ENCODE peak calls at places on chromosome 1, in ten cellular contexts. One of them, this sample, is unnamed.

GRCh38 chr1:220905650-220906560 is 26.7 kb downstream of the HLX start:
- DNase-seq in hypothalamus: no peak
- DNase-seq in COLO829: no peak
- DNase-seq in amniotic epithelial cell: no peak
- DNase-seq in hepatic stellate cell: no peak
- DNase-seq in midbrain: no peak
- DNase-seq in activated CD4-positive, alpha-beta T cell treated with anti-CD3 and anti-CD28 coated beads for 1 hour: no peak
- DNase-seq in ELF-1: no peak
- DNase-seq in NCI-H1105 treated with DMSO at 0.1 percent for 48 hours: no peak
- DNase-seq in stimulated activated CD4-positive, alpha-beta T cell treated with anti-CD3 and anti-CD28 coated beads, Interleukin-4, amount 100 ng/mL, for 1 hour: no peak
- DNase-seq in this sample: no peak

GRCh38 chr1:6495041-6495441 is 3.6 kb upstream of the PLEKHG5 start:
- DNase-seq in COLO829: no peak
- DNase-seq in activated CD4-positive, alpha-beta T cell treated with anti-CD3 and anti-CD28 coated beads for 1 hour: no peak
- DNase-seq in hypothalamus: no peak
- DNase-seq in amniotic epithelial cell: no peak
- DNase-seq in ELF-1: no peak
- DNase-seq in stimulated activated CD4-positive, alpha-beta T cell treated with anti-CD3 and anti-CD28 coated beads, Interleukin-4, amount 100 ng/mL, for 1 hour: no peak
- DNase-seq in NCI-H1105 treated with DMSO at 0.1 percent for 48 hours: no peak
- DNase-seq in midbrain: no peak
- DNase-seq in hepatic stellate cell: no peak
- DNase-seq in this sample: no peak

GRCh38 chr1:147820898-147821297 is 60.5 kb upstream of the GJA5 start:
- DNase-seq in activated CD4-positive, alpha-beta T cell treated with anti-CD3 and anti-CD28 coated beads for 1 hour: no peak
- DNase-seq in midbrain: no peak
- DNase-seq in NCI-H1105 treated with DMSO at 0.1 percent for 48 hours: no peak
- DNase-seq in hepatic stellate cell: no peak
- DNase-seq in COLO829: no peak
- DNase-seq in ELF-1: no peak
- DNase-seq in amniotic epithelial cell: peak; percentile 6
- DNase-seq in stimulated activated CD4-positive, alpha-beta T cell treated with anti-CD3 and anti-CD28 coated beads, Interleukin-4, amount 100 ng/mL, for 1 hour: no peak
- DNase-seq in hypothalamus: no peak
- DNase-seq in this sample: no peak

GRCh38 chr1:54403808-54404261 is 2.4 kb downstream of the SSBP3 start:
- DNase-seq in NCI-H1105 treated with DMSO at 0.1 percent for 48 hours: no peak
- DNase-seq in amniotic epithelial cell: peak; percentile 70
- DNase-seq in midbrain: no peak
- DNase-seq in hypothalamus: no peak
- DNase-seq in stimulated activated CD4-positive, alpha-beta T cell treated with anti-CD3 and anti-CD28 coated beads, Interleukin-4, amount 100 ng/mL, for 1 hour: peak; percentile 18
- DNase-seq in COLO829: no peak
- DNase-seq in hepatic stellate cell: peak; percentile 64
- DNase-seq in activated CD4-positive, alpha-beta T cell treated with anti-CD3 and anti-CD28 coated beads for 1 hour: no peak
- DNase-seq in ELF-1: peak; percentile 49
- DNase-seq in this sample: peak; percentile 45

GRCh38 chr1:243713470-243714186 is 136.4 kb downstream of the AKT3 start:
- DNase-seq in activated CD4-positive, alpha-beta T cell treated with anti-CD3 and anti-CD28 coated beads for 1 hour: no peak
- DNase-seq in ELF-1: no peak
- DNase-seq in hypothalamus: no peak
- DNase-seq in midbrain: peak; percentile 89
- DNase-seq in COLO829: peak; percentile 87
- DNase-seq in stimulated activated CD4-positive, alpha-beta T cell treated with anti-CD3 and anti-CD28 coated beads, Interleukin-4, amount 100 ng/mL, for 1 hour: no peak
- DNase-seq in NCI-H1105 treated with DMSO at 0.1 percent for 48 hours: peak; percentile 97
- DNase-seq in hepatic stellate cell: no peak
- DNase-seq in amniotic epithelial cell: peak; percentile 69
- DNase-seq in this sample: no peak

GRCh38 chr1:204087893-204088528 is 15.1 kb downstream of the SOX13 start:
- DNase-seq in hepatic stellate cell: no peak
- DNase-seq in amniotic epithelial cell: no peak
- DNase-seq in stimulated activated CD4-positive, alpha-beta T cell treated with anti-CD3 and anti-CD28 coated beads, Interleukin-4, amount 100 ng/mL, for 1 hour: no peak
- DNase-seq in hypothalamus: no peak
- DNase-seq in COLO829: no peak
- DNase-seq in midbrain: peak; percentile 43
- DNase-seq in ELF-1: no peak
- DNase-seq in NCI-H1105 treated with DMSO at 0.1 percent for 48 hours: no peak
- DNase-seq in activated CD4-positive, alpha-beta T cell treated with anti-CD3 and anti-CD28 coated beads for 1 hour: no peak
- DNase-seq in this sample: no peak

GRCh38 chr1:212828395-212828794 is 19.1 kb downstream of the SPATA45 start:
- DNase-seq in hypothalamus: no peak
- DNase-seq in COLO829: no peak
- DNase-seq in NCI-H1105 treated with DMSO at 0.1 percent for 48 hours: no peak
- DNase-seq in stimulated activated CD4-positive, alpha-beta T cell treated with anti-CD3 and anti-CD28 coated beads, Interleukin-4, amount 100 ng/mL, for 1 hour: no peak
- DNase-seq in amniotic epithelial cell: no peak
- DNase-seq in ELF-1: no peak
- DNase-seq in activated CD4-positive, alpha-beta T cell treated with anti-CD3 and anti-CD28 coated beads for 1 hour: no peak
- DNase-seq in midbrain: no peak
- DNase-seq in hepatic stellate cell: no peak
- DNase-seq in this sample: no peak

GRCh38 chr1:233336554-233337442 is 9.3 kb downstream of the MAP3K21 start:
- DNase-seq in amniotic epithelial cell: no peak
- DNase-seq in COLO829: no peak
- DNase-seq in activated CD4-positive, alpha-beta T cell treated with anti-CD3 and anti-CD28 coated beads for 1 hour: no peak
- DNase-seq in hypothalamus: no peak
- DNase-seq in stimulated activated CD4-positive, alpha-beta T cell treated with anti-CD3 and anti-CD28 coated beads, Interleukin-4, amount 100 ng/mL, for 1 hour: no peak
- DNase-seq in midbrain: no peak
- DNase-seq in hepatic stellate cell: no peak
- DNase-seq in ELF-1: no peak
- DNase-seq in NCI-H1105 treated with DMSO at 0.1 percent for 48 hours: no peak
- DNase-seq in this sample: no peak

GRCh38 chr1:240027059-240027462 is 64.6 kb upstream of the FMN2 start:
- DNase-seq in activated CD4-positive, alpha-beta T cell treated with anti-CD3 and anti-CD28 coated beads for 1 hour: no peak
- DNase-seq in amniotic epithelial cell: peak; percentile 46
- DNase-seq in hepatic stellate cell: peak; percentile 48
- DNase-seq in stimulated activated CD4-positive, alpha-beta T cell treated with anti-CD3 and anti-CD28 coated beads, Interleukin-4, amount 100 ng/mL, for 1 hour: no peak
- DNase-seq in ELF-1: peak; percentile 51
- DNase-seq in COLO829: peak; percentile 85
- DNase-seq in NCI-H1105 treated with DMSO at 0.1 percent for 48 hours: peak; percentile 27
- DNase-seq in midbrain: peak; percentile 66
- DNase-seq in hypothalamus: peak; percentile 13
- DNase-seq in this sample: peak; percentile 53

GRCh38 chr1:149986486-149987296 is 23.8 kb downstream of the OTUD7B start:
- DNase-seq in NCI-H1105 treated with DMSO at 0.1 percent for 48 hours: no peak
- DNase-seq in midbrain: no peak
- DNase-seq in activated CD4-positive, alpha-beta T cell treated with anti-CD3 and anti-CD28 coated beads for 1 hour: no peak
- DNase-seq in ELF-1: no peak
- DNase-seq in hypothalamus: no peak
- DNase-seq in amniotic epithelial cell: peak; percentile 97
- DNase-seq in hepatic stellate cell: peak; percentile 83
- DNase-seq in stimulated activated CD4-positive, alpha-beta T cell treated with anti-CD3 and anti-CD28 coated beads, Interleukin-4, amount 100 ng/mL, for 1 hour: no peak
- DNase-seq in COLO829: peak; percentile 43
- DNase-seq in this sample: peak; percentile 59

GRCh38 chr1:41898191-41898713 is 20.5 kb downstream of the HIVEP3 start:
- DNase-seq in amniotic epithelial cell: peak; percentile 85
- DNase-seq in ELF-1: no peak
- DNase-seq in NCI-H1105 treated with DMSO at 0.1 percent for 48 hours: no peak
- DNase-seq in hypothalamus: no peak
- DNase-seq in stimulated activated CD4-positive, alpha-beta T cell treated with anti-CD3 and anti-CD28 coated beads, Interleukin-4, amount 100 ng/mL, for 1 hour: peak; percentile 60
- DNase-seq in activated CD4-positive, alpha-beta T cell treated with anti-CD3 and anti-CD28 coated beads for 1 hour: peak; percentile 37
- DNase-seq in hepatic stellate cell: peak; percentile 29
- DNase-seq in midbrain: no peak
- DNase-seq in COLO829: peak; percentile 63
- DNase-seq in this sample: no peak

GRCh38 chr1:107991371-107992066 is 26.5 kb upstream of the VAV3 start:
- DNase-seq in amniotic epithelial cell: no peak
- DNase-seq in COLO829: no peak
- DNase-seq in stimulated activated CD4-positive, alpha-beta T cell treated with anti-CD3 and anti-CD28 coated beads, Interleukin-4, amount 100 ng/mL, for 1 hour: no peak
- DNase-seq in NCI-H1105 treated with DMSO at 0.1 percent for 48 hours: no peak
- DNase-seq in hepatic stellate cell: no peak
- DNase-seq in hypothalamus: no peak
- DNase-seq in midbrain: no peak
- DNase-seq in activated CD4-positive, alpha-beta T cell treated with anti-CD3 and anti-CD28 coated beads for 1 hour: no peak
- DNase-seq in ELF-1: no peak
- DNase-seq in this sample: peak; percentile 14

GRCh38 chr1:173562813-173563212 is 40.1 kb downstream of the SLC9C2 start:
- DNase-seq in hypothalamus: no peak
- DNase-seq in midbrain: no peak
- DNase-seq in amniotic epithelial cell: no peak
- DNase-seq in stimulated activated CD4-positive, alpha-beta T cell treated with anti-CD3 and anti-CD28 coated beads, Interleukin-4, amount 100 ng/mL, for 1 hour: no peak
- DNase-seq in NCI-H1105 treated with DMSO at 0.1 percent for 48 hours: no peak
- DNase-seq in COLO829: no peak
- DNase-seq in ELF-1: peak; percentile 16
- DNase-seq in hepatic stellate cell: no peak
- DNase-seq in activated CD4-positive, alpha-beta T cell treated with anti-CD3 and anti-CD28 coated beads for 1 hour: no peak
- DNase-seq in this sample: no peak

GRCh38 chr1:214050513-214051401 is 63.0 kb downstream of the PROX1 start:
- DNase-seq in midbrain: no peak
- DNase-seq in NCI-H1105 treated with DMSO at 0.1 percent for 48 hours: no peak
- DNase-seq in COLO829: no peak
- DNase-seq in ELF-1: peak; percentile 74
- DNase-seq in amniotic epithelial cell: no peak
- DNase-seq in activated CD4-positive, alpha-beta T cell treated with anti-CD3 and anti-CD28 coated beads for 1 hour: no peak
- DNase-seq in stimulated activated CD4-positive, alpha-beta T cell treated with anti-CD3 and anti-CD28 coated beads, Interleukin-4, amount 100 ng/mL, for 1 hour: no peak
- DNase-seq in hypothalamus: no peak
- DNase-seq in hepatic stellate cell: no peak
- DNase-seq in this sample: no peak

GRCh38 chr1:41475859-41476567 is 8.5 kb downstream of the EDN2 start:
- DNase-seq in ELF-1: no peak
- DNase-seq in hepatic stellate cell: no peak
- DNase-seq in NCI-H1105 treated with DMSO at 0.1 percent for 48 hours: no peak
- DNase-seq in activated CD4-positive, alpha-beta T cell treated with anti-CD3 and anti-CD28 coated beads for 1 hour: no peak
- DNase-seq in stimulated activated CD4-positive, alpha-beta T cell treated with anti-CD3 and anti-CD28 coated beads, Interleukin-4, amount 100 ng/mL, for 1 hour: no peak
- DNase-seq in amniotic epithelial cell: peak; percentile 72
- DNase-seq in COLO829: no peak
- DNase-seq in midbrain: no peak
- DNase-seq in hypothalamus: no peak
- DNase-seq in this sample: no peak

GRCh38 chr1:154711416-154711815 is 103.4 kb upstream of the ADAR start:
- DNase-seq in hypothalamus: no peak
- DNase-seq in amniotic epithelial cell: no peak
- DNase-seq in COLO829: no peak
- DNase-seq in activated CD4-positive, alpha-beta T cell treated with anti-CD3 and anti-CD28 coated beads for 1 hour: no peak
- DNase-seq in NCI-H1105 treated with DMSO at 0.1 percent for 48 hours: no peak
- DNase-seq in midbrain: no peak
- DNase-seq in ELF-1: peak; percentile 45
- DNase-seq in stimulated activated CD4-positive, alpha-beta T cell treated with anti-CD3 and anti-CD28 coated beads, Interleukin-4, amount 100 ng/mL, for 1 hour: no peak
- DNase-seq in hepatic stellate cell: no peak
- DNase-seq in this sample: no peak